ENCODE peak calls at places on chromosomes 3 and 15, in eight cellular contexts. One of them, this sample, is unnamed.

GRCh38 chr3:117297541-117297940 is 588.0 kb downstream of the TUSC7 start:
- DNase-seq in CD4-positive, CD25-positive, alpha-beta regulatory T cell: no peak
- DNase-seq in tibial nerve: no peak
- DNase-seq in EH: no peak
- DNase-seq in activated CD4-positive, alpha-beta T cell treated with anti-CD3 and anti-CD28 coated beads, Interleukin-2, amount 50 U/mL, for 1 hour: no peak
- DNase-seq in HEK293T: no peak
- DNase-seq in mucosa of gallbladder: no peak
- DNase-seq in hippocampal formation: no peak
- DNase-seq in this sample: no peak

GRCh38 chr15:40928351-40928974 is 677 bp upstream of the DLL4 start:
- DNase-seq in HEK293T: no peak
- DNase-seq in EH: no peak
- DNase-seq in mucosa of gallbladder: no peak
- DNase-seq in CD4-positive, CD25-positive, alpha-beta regulatory T cell: no peak
- DNase-seq in activated CD4-positive, alpha-beta T cell treated with anti-CD3 and anti-CD28 coated beads, Interleukin-2, amount 50 U/mL, for 1 hour: no peak
- DNase-seq in tibial nerve: no peak
- DNase-seq in hippocampal formation: no peak
- DNase-seq in this sample: no peak

GRCh38 chr3:78140866-78141658 is 1101.2 kb downstream of the ROBO2 start:
- DNase-seq in CD4-positive, CD25-positive, alpha-beta regulatory T cell: no peak
- DNase-seq in EH: peak; percentile 40
- DNase-seq in activated CD4-positive, alpha-beta T cell treated with anti-CD3 and anti-CD28 coated beads, Interleukin-2, amount 50 U/mL, for 1 hour: no peak
- DNase-seq in hippocampal formation: no peak
- DNase-seq in mucosa of gallbladder: no peak
- DNase-seq in tibial nerve: no peak
- DNase-seq in HEK293T: no peak
- DNase-seq in this sample: no peak

GRCh38 chr3:122101646-122102045 is 46.5 kb downstream of the CD86 start:
- DNase-seq in activated CD4-positive, alpha-beta T cell treated with anti-CD3 and anti-CD28 coated beads, Interleukin-2, amount 50 U/mL, for 1 hour: no peak
- DNase-seq in mucosa of gallbladder: no peak
- DNase-seq in EH: peak; percentile 43
- DNase-seq in HEK293T: peak; percentile 41
- DNase-seq in CD4-positive, CD25-positive, alpha-beta regulatory T cell: peak; percentile 43
- DNase-seq in hippocampal formation: peak; percentile 33
- DNase-seq in tibial nerve: no peak
- DNase-seq in this sample: no peak

GRCh38 chr15:40918799-40919392 is 10.2 kb upstream of the DLL4 start:
- DNase-seq in hippocampal formation: no peak
- DNase-seq in EH: no peak
- DNase-seq in mucosa of gallbladder: no peak
- DNase-seq in CD4-positive, CD25-positive, alpha-beta regulatory T cell: no peak
- DNase-seq in activated CD4-positive, alpha-beta T cell treated with anti-CD3 and anti-CD28 coated beads, Interleukin-2, amount 50 U/mL, for 1 hour: no peak
- DNase-seq in tibial nerve: no peak
- DNase-seq in HEK293T: no peak
- DNase-seq in this sample: no peak

GRCh38 chr15:84975871-84976351 is 5.7 kb upstream of the PDE8A start:
- DNase-seq in tibial nerve: no peak
- DNase-seq in CD4-positive, CD25-positive, alpha-beta regulatory T cell: no peak
- DNase-seq in activated CD4-positive, alpha-beta T cell treated with anti-CD3 and anti-CD28 coated beads, Interleukin-2, amount 50 U/mL, for 1 hour: no peak
- DNase-seq in hippocampal formation: no peak
- DNase-seq in mucosa of gallbladder: no peak
- DNase-seq in HEK293T: no peak
- DNase-seq in EH: no peak
- DNase-seq in this sample: no peak

GRCh38 chr3:42819351-42819965 is 10.2 kb downstream of the ACKR2 start:
- DNase-seq in CD4-positive, CD25-positive, alpha-beta regulatory T cell: no peak
- DNase-seq in tibial nerve: no peak
- DNase-seq in EH: no peak
- DNase-seq in HEK293T: peak; percentile 55
- DNase-seq in mucosa of gallbladder: no peak
- DNase-seq in hippocampal formation: no peak
- DNase-seq in activated CD4-positive, alpha-beta T cell treated with anti-CD3 and anti-CD28 coated beads, Interleukin-2, amount 50 U/mL, for 1 hour: no peak
- DNase-seq in this sample: no peak

GRCh38 chr3:99627062-99627826 is 11.2 kb upstream of the COL8A1 start:
- DNase-seq in CD4-positive, CD25-positive, alpha-beta regulatory T cell: no peak
- DNase-seq in activated CD4-positive, alpha-beta T cell treated with anti-CD3 and anti-CD28 coated beads, Interleukin-2, amount 50 U/mL, for 1 hour: no peak
- DNase-seq in EH: peak; percentile 53
- DNase-seq in mucosa of gallbladder: no peak
- DNase-seq in hippocampal formation: no peak
- DNase-seq in HEK293T: no peak
- DNase-seq in tibial nerve: no peak
- DNase-seq in this sample: no peak

GRCh38 chr15:91346259-91346658 is 246.2 kb downstream of the SV2B start:
- DNase-seq in HEK293T: no peak
- DNase-seq in EH: no peak
- DNase-seq in hippocampal formation: no peak
- DNase-seq in activated CD4-positive, alpha-beta T cell treated with anti-CD3 and anti-CD28 coated beads, Interleukin-2, amount 50 U/mL, for 1 hour: no peak
- DNase-seq in tibial nerve: no peak
- DNase-seq in mucosa of gallbladder: no peak
- DNase-seq in CD4-positive, CD25-positive, alpha-beta regulatory T cell: no peak
- DNase-seq in this sample: no peak

GRCh38 chr15:40029979-40030893 is 8.7 kb downstream of the SRP14 start:
- DNase-seq in activated CD4-positive, alpha-beta T cell treated with anti-CD3 and anti-CD28 coated beads, Interleukin-2, amount 50 U/mL, for 1 hour: no peak
- DNase-seq in CD4-positive, CD25-positive, alpha-beta regulatory T cell: no peak
- DNase-seq in tibial nerve: no peak
- DNase-seq in hippocampal formation: no peak
- DNase-seq in HEK293T: peak; percentile 24
- DNase-seq in EH: peak; percentile 31
- DNase-seq in mucosa of gallbladder: no peak
- DNase-seq in this sample: no peak

GRCh38 chr3:169998668-169999131 is 32.1 kb downstream of the SEC62 start:
- DNase-seq in EH: peak; percentile 89
- DNase-seq in HEK293T: no peak
- DNase-seq in activated CD4-positive, alpha-beta T cell treated with anti-CD3 and anti-CD28 coated beads, Interleukin-2, amount 50 U/mL, for 1 hour: no peak
- DNase-seq in hippocampal formation: no peak
- DNase-seq in CD4-positive, CD25-positive, alpha-beta regulatory T cell: no peak
- DNase-seq in mucosa of gallbladder: no peak
- DNase-seq in tibial nerve: no peak
- DNase-seq in this sample: no peak

GRCh38 chr3:161851941-161852566 is 355.4 kb downstream of the OTOL1 start:
- DNase-seq in tibial nerve: peak; percentile 56
- DNase-seq in hippocampal formation: no peak
- DNase-seq in HEK293T: peak; percentile 53
- DNase-seq in EH: peak; percentile 58
- DNase-seq in CD4-positive, CD25-positive, alpha-beta regulatory T cell: no peak
- DNase-seq in mucosa of gallbladder: peak; percentile 44
- DNase-seq in activated CD4-positive, alpha-beta T cell treated with anti-CD3 and anti-CD28 coated beads, Interleukin-2, amount 50 U/mL, for 1 hour: no peak
- DNase-seq in this sample: no peak

GRCh38 chr15:61946778-61947177 is 113.5 kb downstream of the VPS13C start:
- DNase-seq in mucosa of gallbladder: no peak
- DNase-seq in HEK293T: no peak
- DNase-seq in CD4-positive, CD25-positive, alpha-beta regulatory T cell: no peak
- DNase-seq in EH: peak; percentile 50
- DNase-seq in tibial nerve: no peak
- DNase-seq in hippocampal formation: no peak
- DNase-seq in activated CD4-positive, alpha-beta T cell treated with anti-CD3 and anti-CD28 coated beads, Interleukin-2, amount 50 U/mL, for 1 hour: no peak
- DNase-seq in this sample: no peak

GRCh38 chr3:69999191-70000027 is at the start of gene SAMMSON:
- DNase-seq in activated CD4-positive, alpha-beta T cell treated with anti-CD3 and anti-CD28 coated beads, Interleukin-2, amount 50 U/mL, for 1 hour: no peak
- DNase-seq in EH: peak; percentile 69
- DNase-seq in hippocampal formation: no peak
- DNase-seq in mucosa of gallbladder: no peak
- DNase-seq in tibial nerve: no peak
- DNase-seq in CD4-positive, CD25-positive, alpha-beta regulatory T cell: no peak
- DNase-seq in HEK293T: no peak
- DNase-seq in this sample: no peak

GRCh38 chr3:190252080-190252479 is 70.2 kb downstream of the CLDN1 start:
- DNase-seq in EH: peak; percentile 46
- DNase-seq in HEK293T: no peak
- DNase-seq in tibial nerve: peak; percentile 34
- DNase-seq in mucosa of gallbladder: no peak
- DNase-seq in activated CD4-positive, alpha-beta T cell treated with anti-CD3 and anti-CD28 coated beads, Interleukin-2, amount 50 U/mL, for 1 hour: no peak
- DNase-seq in hippocampal formation: no peak
- DNase-seq in CD4-positive, CD25-positive, alpha-beta regulatory T cell: no peak
- DNase-seq in this sample: no peak

GRCh38 chr15:85554852-85555521 is 174.6 kb downstream of the AKAP13 start:
- DNase-seq in tibial nerve: no peak
- DNase-seq in CD4-positive, CD25-positive, alpha-beta regulatory T cell: no peak
- DNase-seq in activated CD4-positive, alpha-beta T cell treated with anti-CD3 and anti-CD28 coated beads, Interleukin-2, amount 50 U/mL, for 1 hour: no peak
- DNase-seq in EH: no peak
- DNase-seq in mucosa of gallbladder: no peak
- DNase-seq in hippocampal formation: peak; percentile 38
- DNase-seq in HEK293T: no peak
- DNase-seq in this sample: no peak

GRCh38 chr3:13014755-13015285 is 58.4 kb downstream of the IQSEC1 start:
- DNase-seq in hippocampal formation: no peak
- DNase-seq in HEK293T: no peak
- DNase-seq in tibial nerve: no peak
- DNase-seq in EH: no peak
- DNase-seq in mucosa of gallbladder: no peak
- DNase-seq in activated CD4-positive, alpha-beta T cell treated with anti-CD3 and anti-CD28 coated beads, Interleukin-2, amount 50 U/mL, for 1 hour: no peak
- DNase-seq in CD4-positive, CD25-positive, alpha-beta regulatory T cell: no peak
- DNase-seq in this sample: no peak

GRCh38 chr3:14906355-14906960 is 40.9 kb upstream of the NR2C2 start:
- DNase-seq in HEK293T: no peak
- DNase-seq in activated CD4-positive, alpha-beta T cell treated with anti-CD3 and anti-CD28 coated beads, Interleukin-2, amount 50 U/mL, for 1 hour: no peak
- DNase-seq in hippocampal formation: no peak
- DNase-seq in tibial nerve: no peak
- DNase-seq in EH: no peak
- DNase-seq in CD4-positive, CD25-positive, alpha-beta regulatory T cell: no peak
- DNase-seq in mucosa of gallbladder: peak; percentile 55
- DNase-seq in this sample: no peak

GRCh38 chr3:115040673-115041286 is 106.3 kb downstream of the ZBTB20 start:
- DNase-seq in CD4-positive, CD25-positive, alpha-beta regulatory T cell: peak; percentile 32
- DNase-seq in tibial nerve: peak; percentile 66
- DNase-seq in mucosa of gallbladder: peak; percentile 32
- DNase-seq in HEK293T: peak; percentile 18
- DNase-seq in EH: peak; percentile 61
- DNase-seq in activated CD4-positive, alpha-beta T cell treated with anti-CD3 and anti-CD28 coated beads, Interleukin-2, amount 50 U/mL, for 1 hour: peak; percentile 38
- DNase-seq in hippocampal formation: no peak
- DNase-seq in this sample: no peak

GRCh38 chr15:63331456-63331855 is 50.2 kb downstream of the CA12 start:
- DNase-seq in CD4-positive, CD25-positive, alpha-beta regulatory T cell: no peak
- DNase-seq in HEK293T: no peak
- DNase-seq in mucosa of gallbladder: no peak
- DNase-seq in activated CD4-positive, alpha-beta T cell treated with anti-CD3 and anti-CD28 coated beads, Interleukin-2, amount 50 U/mL, for 1 hour: no peak
- DNase-seq in EH: peak; percentile 61
- DNase-seq in hippocampal formation: no peak
- DNase-seq in tibial nerve: no peak
- DNase-seq in this sample: no peak

GRCh38 chr3:157130138-157130880 is 29.6 kb downstream of the CCNL1 start:
- DNase-seq in HEK293T: peak; percentile 54
- DNase-seq in tibial nerve: peak; percentile 63
- DNase-seq in mucosa of gallbladder: peak; percentile 73
- DNase-seq in activated CD4-positive, alpha-beta T cell treated with anti-CD3 and anti-CD28 coated beads, Interleukin-2, amount 50 U/mL, for 1 hour: peak; percentile 80
- DNase-seq in hippocampal formation: no peak
- DNase-seq in EH: peak; percentile 52
- DNase-seq in CD4-positive, CD25-positive, alpha-beta regulatory T cell: peak; percentile 60
- DNase-seq in this sample: peak; percentile 61

GRCh38 chr15:63191895-63192603 is 2.6 kb downstream of the RAB8B start:
- DNase-seq in CD4-positive, CD25-positive, alpha-beta regulatory T cell: peak; percentile 90
- DNase-seq in tibial nerve: no peak
- DNase-seq in hippocampal formation: no peak
- DNase-seq in mucosa of gallbladder: no peak
- DNase-seq in EH: no peak
- DNase-seq in HEK293T: no peak
- DNase-seq in activated CD4-positive, alpha-beta T cell treated with anti-CD3 and anti-CD28 coated beads, Interleukin-2, amount 50 U/mL, for 1 hour: peak; percentile 35
- DNase-seq in this sample: no peak

GRCh38 chr3:196932600-196932999 is 9.7 kb downstream of the NCBP2 start:
- DNase-seq in tibial nerve: no peak
- DNase-seq in CD4-positive, CD25-positive, alpha-beta regulatory T cell: no peak
- DNase-seq in activated CD4-positive, alpha-beta T cell treated with anti-CD3 and anti-CD28 coated beads, Interleukin-2, amount 50 U/mL, for 1 hour: no peak
- DNase-seq in hippocampal formation: no peak
- DNase-seq in EH: no peak
- DNase-seq in mucosa of gallbladder: no peak
- DNase-seq in HEK293T: no peak
- DNase-seq in this sample: no peak

GRCh38 chr3:167810236-167810635 is 74.7 kb downstream of the SERPINI1 start:
- DNase-seq in HEK293T: no peak
- DNase-seq in mucosa of gallbladder: no peak
- DNase-seq in activated CD4-positive, alpha-beta T cell treated with anti-CD3 and anti-CD28 coated beads, Interleukin-2, amount 50 U/mL, for 1 hour: no peak
- DNase-seq in hippocampal formation: no peak
- DNase-seq in tibial nerve: no peak
- DNase-seq in EH: no peak
- DNase-seq in CD4-positive, CD25-positive, alpha-beta regulatory T cell: no peak
- DNase-seq in this sample: no peak

GRCh38 chr3:69090021-69090420 is 5.3 kb downstream of the ARL6IP5 start:
- DNase-seq in mucosa of gallbladder: no peak
- DNase-seq in hippocampal formation: no peak
- DNase-seq in activated CD4-positive, alpha-beta T cell treated with anti-CD3 and anti-CD28 coated beads, Interleukin-2, amount 50 U/mL, for 1 hour: no peak
- DNase-seq in tibial nerve: no peak
- DNase-seq in CD4-positive, CD25-positive, alpha-beta regulatory T cell: no peak
- DNase-seq in HEK293T: no peak
- DNase-seq in EH: peak; percentile 82
- DNase-seq in this sample: no peak

GRCh38 chr3:10344147-10344943 is 23.4 kb upstream of the SEC13 start:
- DNase-seq in HEK293T: peak; percentile 70
- DNase-seq in CD4-positive, CD25-positive, alpha-beta regulatory T cell: peak; percentile 52
- DNase-seq in tibial nerve: peak; percentile 58
- DNase-seq in EH: peak; percentile 55
- DNase-seq in hippocampal formation: no peak
- DNase-seq in mucosa of gallbladder: peak; percentile 33
- DNase-seq in activated CD4-positive, alpha-beta T cell treated with anti-CD3 and anti-CD28 coated beads, Interleukin-2, amount 50 U/mL, for 1 hour: peak; percentile 56
- DNase-seq in this sample: no peak

GRCh38 chr3:170331143-170331542 is 26.4 kb upstream of the SKIL start:
- DNase-seq in mucosa of gallbladder: peak; percentile 82
- DNase-seq in CD4-positive, CD25-positive, alpha-beta regulatory T cell: no peak
- DNase-seq in EH: no peak
- DNase-seq in HEK293T: no peak
- DNase-seq in activated CD4-positive, alpha-beta T cell treated with anti-CD3 and anti-CD28 coated beads, Interleukin-2, amount 50 U/mL, for 1 hour: no peak
- DNase-seq in hippocampal formation: no peak
- DNase-seq in tibial nerve: no peak
- DNase-seq in this sample: no peak

GRCh38 chr3:176428552-176428951 is 768.7 kb downstream of the TBL1XR1 start:
- DNase-seq in tibial nerve: no peak
- DNase-seq in activated CD4-positive, alpha-beta T cell treated with anti-CD3 and anti-CD28 coated beads, Interleukin-2, amount 50 U/mL, for 1 hour: no peak
- DNase-seq in HEK293T: no peak
- DNase-seq in hippocampal formation: no peak
- DNase-seq in EH: no peak
- DNase-seq in mucosa of gallbladder: no peak
- DNase-seq in CD4-positive, CD25-positive, alpha-beta regulatory T cell: no peak
- DNase-seq in this sample: no peak

GRCh38 chr15:28098766-28099554 is at the start of gene OCA2:
- DNase-seq in tibial nerve: no peak
- DNase-seq in hippocampal formation: no peak
- DNase-seq in CD4-positive, CD25-positive, alpha-beta regulatory T cell: peak; percentile 60
- DNase-seq in mucosa of gallbladder: no peak
- DNase-seq in activated CD4-positive, alpha-beta T cell treated with anti-CD3 and anti-CD28 coated beads, Interleukin-2, amount 50 U/mL, for 1 hour: peak; percentile 54
- DNase-seq in EH: peak; percentile 56
- DNase-seq in HEK293T: peak; percentile 79
- DNase-seq in this sample: peak; percentile 77

GRCh38 chr3:76866729-76867461 is 173.0 kb upstream of the ROBO2 start:
- DNase-seq in hippocampal formation: no peak
- DNase-seq in EH: no peak
- DNase-seq in mucosa of gallbladder: no peak
- DNase-seq in activated CD4-positive, alpha-beta T cell treated with anti-CD3 and anti-CD28 coated beads, Interleukin-2, amount 50 U/mL, for 1 hour: no peak
- DNase-seq in CD4-positive, CD25-positive, alpha-beta regulatory T cell: no peak
- DNase-seq in tibial nerve: no peak
- DNase-seq in HEK293T: no peak
- DNase-seq in this sample: no peak

GRCh38 chr3:38119802-38120689 is 16.9 kb downstream of the ACAA1 start:
- DNase-seq in activated CD4-positive, alpha-beta T cell treated with anti-CD3 and anti-CD28 coated beads, Interleukin-2, amount 50 U/mL, for 1 hour: no peak
- DNase-seq in CD4-positive, CD25-positive, alpha-beta regulatory T cell: no peak
- DNase-seq in HEK293T: no peak
- DNase-seq in hippocampal formation: no peak
- DNase-seq in mucosa of gallbladder: no peak
- DNase-seq in EH: no peak
- DNase-seq in tibial nerve: no peak
- DNase-seq in this sample: no peak

GRCh38 chr3:9384141-9384828 is 13.1 kb upstream of the SETD5 start:
- DNase-seq in EH: peak; percentile 48
- DNase-seq in hippocampal formation: no peak
- DNase-seq in mucosa of gallbladder: no peak
- DNase-seq in activated CD4-positive, alpha-beta T cell treated with anti-CD3 and anti-CD28 coated beads, Interleukin-2, amount 50 U/mL, for 1 hour: no peak
- DNase-seq in tibial nerve: no peak
- DNase-seq in HEK293T: no peak
- DNase-seq in CD4-positive, CD25-positive, alpha-beta regulatory T cell: no peak
- DNase-seq in this sample: no peak